ENCODE peak calls at places on chromosomes 7 and 10, in eight cellular contexts. S, M, R, I, K, A, U and Q are unnamed samples.

GRCh38 chr10:44325157-44325556 is 59.7 kb downstream of the CXCL12 start:
- DNase-seq in I (no peak), S (peak; percentile 53), M (no peak), R (no peak), K (no peak), A (peak; percentile 76), U (no peak), Q (no peak)

GRCh38 chr7:133053321-133053891 is 28.5 kb downstream of the CHCHD3 start:
- DNase-seq in I (no peak), M (no peak), K (no peak), A (no peak), R (no peak), U (no peak), S (no peak), Q (no peak)

GRCh38 chr7:127474457-127474856 is 81.9 kb upstream of the ZNF800 start:
- DNase-seq in A (no peak), S (no peak), U (no peak), R (no peak), M (no peak), K (no peak), I (no peak), Q (no peak)

GRCh38 chr7:73740771-73741170 is 2.2 kb upstream of the ABHD11 start:
- DNase-seq in M (no peak), U (no peak), K (no peak), S (no peak), I (no peak), R (no peak), A (no peak), Q (no peak)

GRCh38 chr7:138449580-138449979 is 10.5 kb upstream of the TRIM24 start:
- DNase-seq in M (no peak), K (no peak), S (no peak), U (peak; percentile 31), I (peak; percentile 45), A (no peak), R (no peak), Q (no peak)

GRCh38 chr10:89553064-89553734 is 17.8 kb upstream of the SLC16A12 start:
- DNase-seq in I (no peak), S (no peak), M (no peak), U (no peak), K (no peak), A (no peak), R (no peak), Q (no peak)

GRCh38 chr7:15686209-15686956 is at the start of gene MEOX2:
- DNase-seq in M (no peak), K (no peak), U (no peak), I (peak; percentile 41), S (no peak), R (no peak), A (peak; percentile 36), Q (no peak)

GRCh38 chr7:4097001-4097609 is 585.0 kb upstream of the FOXK1 start:
- DNase-seq in A (no peak), U (no peak), K (no peak), M (no peak), S (no peak), R (no peak), I (no peak), Q (no peak)

GRCh38 chr10:103658049-103658577 is 164.6 kb downstream of the NEURL1 start:
- DNase-seq in R (no peak), U (no peak), A (no peak), K (no peak), M (no peak), I (no peak), S (no peak), Q (no peak)

GRCh38 chr10:21797537-21797936 is 206.0 kb downstream of the DNAJC1 start:
- DNase-seq in U (no peak), R (no peak), M (no peak), I (no peak), A (no peak), S (no peak), K (no peak), Q (no peak)

GRCh38 chr7:76201732-76202665 is at the start of gene SRRM3:
- DNase-seq in S (peak; percentile 78), U (peak; percentile 77), M (peak; percentile 68), I (peak; percentile 91), A (peak; percentile 54), K (peak; percentile 56), R (peak; percentile 65), Q (peak; percentile 54)

GRCh38 chr7:18426564-18427226 is 68.9 kb upstream of the HDAC9 start:
- DNase-seq in I (no peak), U (no peak), R (no peak), K (no peak), S (no peak), M (no peak), A (no peak), Q (no peak)

GRCh38 chr7:117010375-117011133 is 57.3 kb downstream of the ST7 start:
- DNase-seq in S (no peak), M (no peak), A (no peak), I (no peak), K (no peak), U (no peak), R (no peak), Q (no peak)

GRCh38 chr10:48605264-48605615 is 367 bp upstream of the ARHGAP22 start:
- DNase-seq in R (no peak), S (no peak), I (no peak), A (no peak), K (no peak), M (no peak), U (no peak), Q (no peak)

GRCh38 chr7:131692131-131692960 is 135.9 kb upstream of the PODXL start:
- DNase-seq in U (no peak), I (peak; percentile 91), R (peak; percentile 44), A (no peak), M (no peak), S (peak; percentile 41), K (peak; percentile 7), Q (peak; percentile 22)

GRCh38 chr10:71270301-71270777 is 48.7 kb upstream of the SLC29A3 start:
- DNase-seq in K (peak; percentile 3), U (no peak), I (peak; percentile 65), A (no peak), S (peak; percentile 63), R (peak; percentile 24), M (no peak), Q (peak; percentile 65)